ENCODE peak calls at places on chromosomes 12 and 14, in nine cellular contexts. G is endodermal cell, N is cardiac muscle cell, D is HFFc6, Z is HCT116, T is AG04450, F is body of pancreas, V is gastrocnemius medialis, S is A549. X is an unnamed sample.

GRCh38 chr12:3351731-3352130 is 139.3 kb upstream of the PRMT8 start:
- DNase-seq in G (no peak), N (no peak), D (no peak), Z (no peak), T (no peak), F (no peak), V (no peak), S (no peak), X (no peak)

GRCh38 chr12:95238150-95238549 is 20.5 kb downstream of the VEZT start:
- DNase-seq in G (no peak), N (no peak), D (no peak), Z (no peak), T (no peak), F (no peak), V (no peak), S (no peak), X (no peak)

GRCh38 chr14:50542941-50543418 is 10.6 kb upstream of the MAP4K5 start:
- DNase-seq in G (no peak), N (peak), D (peak), Z (peak), T (no peak), F (peak), V (peak), S (peak), X (peak)

GRCh38 chr12:49872381-49872780 is 29.5 kb upstream of the BCDIN3D start:
- DNase-seq in G (no peak), N (no peak), D (no peak), Z (no peak), T (no peak), F (no peak), V (no peak), S (no peak), X (no peak)

GRCh38 chr14:49691031-49691430 is 1.9 kb upstream of the KLHDC1 start:
- DNase-seq in G (no peak), N (no peak), D (no peak), Z (no peak), T (no peak), F (no peak), V (no peak), S (no peak), X (no peak)

GRCh38 chr14:84409435-84409834 is 1120.5 kb upstream of the FLRT2 start:
- DNase-seq in G (no peak), N (no peak), D (no peak), Z (no peak), T (no peak), F (no peak), V (no peak), S (no peak), X (no peak)

GRCh38 chr12:69330475-69331473 is 17.4 kb upstream of the LYZ start:
- DNase-seq in G (peak), N (peak), D (no peak), Z (no peak), T (no peak), F (peak), V (no peak), S (no peak), X (no peak)

GRCh38 chr14:100067971-100068959 is 3.0 kb downstream of the EVL start:
- DNase-seq in G (no peak), N (no peak), D (no peak), Z (peak), T (no peak), F (peak), V (no peak), S (no peak), X (no peak)

GRCh38 chr12:4118017-4118510 is 155.5 kb upstream of the CCND2 start:
- DNase-seq in G (no peak), N (no peak), D (peak), Z (no peak), T (peak), F (peak), V (no peak), S (no peak), X (no peak)

GRCh38 chr12:76591461-76591860 is 31.9 kb upstream of the OSBPL8 start:
- DNase-seq in G (no peak), N (no peak), D (peak), Z (no peak), T (no peak), F (no peak), V (no peak), S (no peak), X (no peak)

GRCh38 chr12:48903982-48904411 is 21.3 kb downstream of the FKBP11 start:
- DNase-seq in G (peak), N (peak), D (peak), Z (peak), T (peak), F (peak), V (no peak), S (peak), X (peak)

GRCh38 chr14:71467419-71467818 is 464.8 kb upstream of the RGS6 start:
- DNase-seq in G (no peak), N (no peak), D (peak), Z (no peak), T (no peak), F (no peak), V (no peak), S (no peak), X (no peak)

GRCh38 chr12:109814600-109814999 is 18.6 kb downstream of the TRPV4 start:
- DNase-seq in G (no peak), N (no peak), D (no peak), Z (no peak), T (no peak), F (no peak), V (no peak), S (no peak), X (no peak)

GRCh38 chr12:115895247-115895646 is 382.2 kb downstream of the MED13L start:
- DNase-seq in G (peak), N (no peak), D (no peak), Z (no peak), T (no peak), F (no peak), V (no peak), S (peak), X (no peak)

GRCh38 chr12:19779393-19780056 is 340.2 kb downstream of the AEBP2 start:
- DNase-seq in G (peak), N (peak), D (no peak), Z (no peak), T (no peak), F (no peak), V (no peak), S (no peak), X (no peak)

GRCh38 chr12:49748306-49748705 is 6.9 kb downstream of the TMBIM6 start:
- DNase-seq in G (no peak), N (no peak), D (no peak), Z (no peak), T (no peak), F (no peak), V (no peak), S (no peak), X (no peak)

GRCh38 chr14:104307627-104308401 is 169.4 kb downstream of the KIF26A start:
- DNase-seq in G (no peak), N (no peak), D (no peak), Z (no peak), T (no peak), F (no peak), V (no peak), S (no peak), X (no peak)

GRCh38 chr12:120640840-120641833 is 711 bp downstream of the CABP1 start:
- DNase-seq in G (peak), N (peak), D (peak), Z (no peak), T (no peak), F (peak), V (no peak), S (no peak), X (peak)

GRCh38 chr12:53115891-53116675 is 12.8 kb downstream of the SOAT2 start:
- DNase-seq in G (no peak), N (peak), D (no peak), Z (no peak), T (no peak), F (no peak), V (no peak), S (no peak), X (no peak)

GRCh38 chr12:92717202-92717601 is 14.4 kb downstream of the PLEKHG7 start:
- DNase-seq in G (peak), N (no peak), D (peak), Z (peak), T (no peak), F (no peak), V (no peak), S (no peak), X (no peak)

GRCh38 chr12:121799842-121800693 is 3.7 kb upstream of the SETD1B start:
- DNase-seq in G (peak), N (peak), D (peak), Z (peak), T (peak), F (peak), V (peak), S (peak), X (peak)

GRCh38 chr12:40152783-40153383 is 47.0 kb upstream of the SLC2A13 start:
- DNase-seq in G (peak), N (peak), D (peak), Z (peak), T (peak), F (peak), V (no peak), S (no peak), X (peak)

GRCh38 chr12:101086490-101086889 is 123.5 kb downstream of the SLC5A8 start:
- DNase-seq in G (peak), N (no peak), D (no peak), Z (no peak), T (no peak), F (no peak), V (no peak), S (no peak), X (no peak)

GRCh38 chr12:82857911-82858533 is 171.3 kb downstream of the TMTC2 start:
- DNase-seq in G (peak), N (no peak), D (no peak), Z (no peak), T (no peak), F (no peak), V (no peak), S (no peak), X (no peak)

GRCh38 chr12:116508145-116509121 is 50.7 kb upstream of the MAP1LC3B2 start:
- DNase-seq in G (peak), N (peak), D (no peak), Z (no peak), T (no peak), F (peak), V (no peak), S (no peak), X (peak)

GRCh38 chr14:67372833-67373232 is 12.7 kb downstream of the EIF2S1 start:
- DNase-seq in G (no peak), N (no peak), D (no peak), Z (no peak), T (no peak), F (no peak), V (no peak), S (no peak), X (no peak)

GRCh38 chr14:67377916-67378315 is 17.8 kb downstream of the EIF2S1 start:
- DNase-seq in G (no peak), N (no peak), D (no peak), Z (no peak), T (no peak), F (no peak), V (no peak), S (no peak), X (no peak)

GRCh38 chr14:67371247-67372148 is 11.4 kb downstream of the EIF2S1 start:
- DNase-seq in G (no peak), N (no peak), D (no peak), Z (no peak), T (no peak), F (no peak), V (no peak), S (no peak), X (no peak)

GRCh38 chr14:67370830-67371229 is 10.7 kb downstream of the EIF2S1 start:
- DNase-seq in G (no peak), N (no peak), D (no peak), Z (no peak), T (no peak), F (no peak), V (no peak), S (no peak), X (no peak)

GRCh38 chr14:67373347-67373746 is 13.2 kb downstream of the EIF2S1 start:
- DNase-seq in G (no peak), N (no peak), D (no peak), Z (no peak), T (no peak), F (no peak), V (no peak), S (no peak), X (no peak)
- TF ChIP-seq CTCF in G (no peak), N (no peak), D (no peak), Z (no peak), T (no peak), F (no peak), V (no peak), S (no peak), X (no peak)

GRCh38 chr12:57479043-57479375 is 657 bp downstream of the ARHGAP9 start:
- DNase-seq in G (no peak), N (no peak), D (no peak), Z (no peak), T (no peak), F (no peak), V (no peak), S (no peak), X (no peak)
- TF ChIP-seq CTCF in G (no peak), N (no peak), D (no peak), Z (no peak), T (no peak), F (no peak), V (no peak), S (no peak), X (no peak)

GRCh38 chr14:87810711-87811110 is 182.3 kb downstream of the GALC start:
- DNase-seq in G (no peak), N (peak), D (no peak), Z (no peak), T (no peak), F (peak), V (no peak), S (no peak), X (no peak)

GRCh38 chr14:87815121-87815520 is 177.9 kb downstream of the GALC start:
- DNase-seq in G (no peak), N (no peak), D (no peak), Z (no peak), T (no peak), F (no peak), V (no peak), S (no peak), X (no peak)

GRCh38 chr14:87813211-87813610 is 179.8 kb downstream of the GALC start:
- DNase-seq in G (no peak), N (no peak), D (no peak), Z (no peak), T (no peak), F (no peak), V (no peak), S (no peak), X (no peak)

GRCh38 chr14:87813691-87814090 is 179.3 kb downstream of the GALC start:
- DNase-seq in G (no peak), N (no peak), D (no peak), Z (no peak), T (no peak), F (no peak), V (no peak), S (no peak), X (no peak)

GRCh38 chr14:87811246-87811645 is 181.7 kb downstream of the GALC start:
- DNase-seq in G (no peak), N (no peak), D (no peak), Z (no peak), T (no peak), F (no peak), V (no peak), S (no peak), X (no peak)
- TF ChIP-seq CTCF in G (no peak), N (no peak), D (no peak), Z (no peak), T (no peak), F (no peak), V (no peak), S (no peak), X (no peak)

GRCh38 chr14:75476274-75476995 is 45.8 kb upstream of the BATF start:
- DNase-seq in G (peak), N (peak), D (no peak), Z (no peak), T (no peak), F (no peak), V (no peak), S (no peak), X (no peak)
- TF ChIP-seq CTCF in G (peak), N (no peak), D (no peak), Z (no peak), T (peak), F (peak), V (no peak), S (no peak), X (no peak)

DNA sequence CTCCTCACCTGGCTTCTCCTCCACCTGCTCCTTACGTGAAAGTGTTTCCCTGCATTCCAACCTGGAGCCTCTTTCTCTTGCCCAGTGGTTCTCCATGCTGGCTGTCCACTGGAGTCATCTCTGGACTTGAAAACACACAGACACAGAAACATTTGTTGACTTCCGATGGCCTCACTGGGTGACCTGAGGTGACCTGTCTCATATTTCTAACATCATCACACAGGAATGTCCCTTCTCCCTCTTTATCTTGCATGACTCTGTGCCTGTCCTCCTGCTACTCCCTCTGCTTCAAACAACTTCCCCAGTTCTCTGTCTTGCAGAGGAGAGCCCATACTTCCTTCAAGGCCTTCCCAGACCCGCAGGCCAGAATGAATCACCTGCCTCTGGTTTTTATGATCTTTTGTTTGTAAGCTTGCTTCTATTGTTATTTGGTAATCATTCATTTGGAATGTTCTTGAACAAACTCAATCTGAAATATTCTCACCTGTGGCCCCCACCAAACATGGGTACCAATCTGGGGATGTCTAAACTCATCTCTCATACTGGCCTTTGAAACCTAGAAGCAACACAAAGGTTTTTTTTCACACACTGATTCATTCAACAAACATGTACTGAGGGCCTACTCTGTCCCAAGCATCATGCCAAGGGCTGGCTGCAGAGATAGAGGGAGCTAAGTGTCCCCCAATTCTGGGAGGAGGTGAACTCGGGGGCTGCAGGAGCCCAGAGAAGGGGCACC is 9.7 kb upstream of the RIN3 start:
- DNase-seq in G (no peak), N (peak), D (peak), Z (peak), T (no peak), F (no peak), V (no peak), S (peak), X (no peak)
- TF ChIP-seq CTCF in G (no peak), N (no peak), D (no peak), Z (no peak), T (no peak), F (no peak), V (no peak), S (peak), X (no peak)